ENCODE peak calls at places on chromosome 17, in six cellular contexts. One of them, this sample, is unnamed.
A peak's percentile ranks its signal among the peaks of the same experiment; 100 is the strongest.

GRCh38 chr17:55068862-55069771 is 100.6 kb downstream of the STXBP4 start:
- DNase-seq in lung: no peak
- DNase-seq in uterus: no peak
- DNase-seq in K562: peak; percentile 29
- DNase-seq in keratinocyte: no peak
- DNase-seq in heart right ventricle: no peak
- DNase-seq in this sample: no peak

GRCh38 chr17:44362964-44363612 is 565 bp downstream of the FAM171A2 start:
- DNase-seq in keratinocyte: no peak
- DNase-seq in uterus: no peak
- DNase-seq in K562: peak; percentile 44
- DNase-seq in lung: no peak
- DNase-seq in heart right ventricle: peak; percentile 24
- DNase-seq in this sample: no peak

GRCh38 chr17:10681866-10682446 is 15.4 kb downstream of the SCO1 start:
- DNase-seq in K562: no peak
- DNase-seq in uterus: no peak
- DNase-seq in lung: no peak
- DNase-seq in keratinocyte: no peak
- DNase-seq in heart right ventricle: no peak
- DNase-seq in this sample: no peak

GRCh38 chr17:32709562-32709961 is 167.4 kb downstream of the MYO1D start:
- DNase-seq in heart right ventricle: no peak
- DNase-seq in lung: no peak
- DNase-seq in keratinocyte: no peak
- DNase-seq in uterus: no peak
- DNase-seq in K562: no peak
- DNase-seq in this sample: no peak

GRCh38 chr17:55264640-55265298 is at the start of gene HLF:
- DNase-seq in lung: peak; percentile 67
- DNase-seq in K562: peak; percentile 88
- DNase-seq in uterus: peak; percentile 81
- DNase-seq in keratinocyte: no peak
- DNase-seq in heart right ventricle: peak; percentile 85
- DNase-seq in this sample: peak; percentile 85

GRCh38 chr17:20066253-20066652 is 57.1 kb downstream of the SPECC1 start:
- DNase-seq in lung: no peak
- DNase-seq in K562: no peak
- DNase-seq in keratinocyte: peak; percentile 28
- DNase-seq in heart right ventricle: no peak
- DNase-seq in uterus: peak; percentile 84
- DNase-seq in this sample: peak; percentile 55

GRCh38 chr17:3888343-3889171 is 4.3 kb downstream of the CAMKK1 start:
- DNase-seq in uterus: peak; percentile 96
- DNase-seq in K562: peak; percentile 92
- DNase-seq in heart right ventricle: peak; percentile 72
- DNase-seq in keratinocyte: peak; percentile 69
- DNase-seq in lung: no peak
- DNase-seq in this sample: peak; percentile 43

GRCh38 chr17:40283662-40284061 is 4.0 kb upstream of the CDC6 start:
- DNase-seq in lung: no peak
- DNase-seq in uterus: no peak
- DNase-seq in keratinocyte: peak; percentile 86
- DNase-seq in K562: no peak
- DNase-seq in heart right ventricle: no peak
- DNase-seq in this sample: no peak

GRCh38 chr17:73710095-73710592 is 65.9 kb upstream of the SDK2 start:
- DNase-seq in lung: peak; percentile 63
- DNase-seq in heart right ventricle: peak; percentile 60
- DNase-seq in K562: peak; percentile 70
- DNase-seq in keratinocyte: peak; percentile 38
- DNase-seq in uterus: peak; percentile 20
- DNase-seq in this sample: peak; percentile 53

DNA sequence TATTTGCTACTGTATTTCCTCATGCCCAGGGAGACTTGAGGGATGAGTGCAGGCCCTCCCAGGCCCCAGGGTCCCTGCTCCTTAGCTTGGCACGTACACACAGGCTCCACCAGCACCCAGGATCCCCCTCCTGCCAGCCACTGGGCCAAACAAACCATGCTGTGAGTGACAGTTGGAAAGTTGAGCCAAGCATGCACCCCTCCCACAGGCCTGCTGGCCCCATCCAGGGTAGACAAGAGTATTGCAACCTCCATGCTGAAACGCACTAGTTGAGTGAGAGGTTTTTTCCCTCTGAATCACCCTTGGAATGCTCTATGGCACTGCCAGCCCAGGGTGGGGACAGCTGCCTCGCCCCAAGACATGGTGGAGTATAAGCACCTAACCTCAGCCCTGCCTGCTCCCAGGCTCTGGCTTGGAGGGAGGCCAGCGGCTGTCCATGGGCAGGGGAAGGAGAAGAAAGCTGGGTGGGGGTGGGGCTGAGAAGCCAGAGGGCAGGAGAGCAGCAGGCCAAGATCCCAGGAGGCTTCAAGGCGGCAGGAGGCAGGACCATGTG is 49.6 kb downstream of the PITPNM3 start:
- DNase-seq in lung: peak; percentile 46
- DNase-seq in heart right ventricle: no peak
- DNase-seq in uterus: no peak
- DNase-seq in K562: no peak
- DNase-seq in keratinocyte: peak; percentile 69
- DNase-seq in this sample: no peak
- H3K27ac ChIP-seq in lung: no peak overlapping the region
- H3K27ac ChIP-seq in heart right ventricle: no peak overlapping the region
- H3K27ac ChIP-seq in uterus: no peak overlapping the region
- H3K27ac ChIP-seq in K562: no peak overlapping the region
- H3K27ac ChIP-seq in keratinocyte: peak overlapping the region; percentile 51
- H3K27ac ChIP-seq in this sample: no peak overlapping the region

GRCh38 chr17:82239926-82240505 is 11.2 kb downstream of the SLC16A3 start:
- DNase-seq in heart right ventricle: no peak
- DNase-seq in uterus: peak; percentile 21
- DNase-seq in K562: no peak
- DNase-seq in lung: no peak
- DNase-seq in keratinocyte: no peak
- DNase-seq in this sample: no peak
- H3K4me1 ChIP-seq in heart right ventricle: peaks cover 84% of the 10 kb centered on the region
- H3K4me1 ChIP-seq in uterus: peaks cover 64% of the 10 kb centered on the region
- H3K4me1 ChIP-seq in K562: peaks cover 94% of the 10 kb centered on the region
- H3K4me1 ChIP-seq in lung: peaks cover 23% of the 10 kb centered on the region
- H3K4me1 ChIP-seq in keratinocyte: peaks cover 46% of the 10 kb centered on the region
- H3K4me1 ChIP-seq in this sample: peaks cover 63% of the 10 kb centered on the region

DNA sequence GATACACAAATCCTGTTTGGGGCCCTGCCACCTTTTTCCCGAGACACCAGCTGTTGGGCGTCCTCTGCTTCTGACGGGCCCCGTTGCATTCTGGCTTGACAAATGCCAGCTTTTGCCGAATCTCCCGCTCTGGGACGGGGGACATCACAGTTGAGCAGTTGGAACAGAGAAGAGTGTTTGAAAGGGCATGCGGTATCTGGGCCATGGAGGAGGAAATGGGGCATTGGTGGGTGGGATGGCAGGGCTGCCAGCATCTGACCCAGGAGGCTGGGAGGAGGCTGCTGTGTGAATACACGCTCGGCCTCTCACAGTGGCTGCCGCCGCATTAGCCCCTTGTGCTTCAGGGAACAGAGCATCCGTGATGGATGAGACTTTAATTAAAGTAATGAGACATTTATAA is 184.3 kb upstream of the TNRC6C start:
- DNase-seq in heart right ventricle: no peak
- DNase-seq in uterus: no peak
- DNase-seq in K562: no peak
- DNase-seq in keratinocyte: no peak
- DNase-seq in lung: no peak
- DNase-seq in this sample: no peak
- H3K27me3 ChIP-seq in heart right ventricle: no peaks in the 10 kb centered on the region
- H3K27me3 ChIP-seq in uterus: no peaks in the 10 kb centered on the region
- H3K27me3 ChIP-seq in K562: peaks cover 11% of the 10 kb centered on the region
- H3K27me3 ChIP-seq in keratinocyte: peaks cover 32% of the 10 kb centered on the region
- H3K27me3 ChIP-seq in lung: no peaks in the 10 kb centered on the region
- H3K27me3 ChIP-seq in this sample: no peaks in the 10 kb centered on the region

DNA sequence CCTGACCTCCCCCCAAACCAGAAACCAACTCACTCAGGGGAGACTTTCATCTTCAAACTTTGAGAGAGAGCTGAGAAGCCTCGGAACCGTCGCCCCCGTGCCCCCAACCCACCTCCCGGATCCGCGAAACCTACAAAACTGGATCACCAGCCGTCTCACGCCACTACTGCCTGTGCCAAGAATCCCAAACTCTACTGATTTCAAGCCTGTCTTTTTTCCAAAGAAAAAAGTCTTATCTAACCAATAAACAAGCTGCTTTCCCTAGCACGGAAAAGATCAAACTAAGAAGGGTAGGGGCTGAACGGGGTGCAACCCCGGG is 2.0 kb downstream of the AXIN2 start:
- DNase-seq in heart right ventricle: no peak
- DNase-seq in uterus: no peak
- DNase-seq in K562: no peak
- DNase-seq in keratinocyte: no peak
- DNase-seq in lung: no peak
- DNase-seq in this sample: no peak
- H3K27ac ChIP-seq in heart right ventricle: peak overlapping the region; percentile 95
- H3K27ac ChIP-seq in uterus: no peak overlapping the region
- H3K27ac ChIP-seq in K562: no peak overlapping the region
- H3K27ac ChIP-seq in keratinocyte: no peak overlapping the region
- H3K27ac ChIP-seq in lung: peak overlapping the region; percentile 94
- H3K27ac ChIP-seq in this sample: peak overlapping the region; percentile 96

DNA sequence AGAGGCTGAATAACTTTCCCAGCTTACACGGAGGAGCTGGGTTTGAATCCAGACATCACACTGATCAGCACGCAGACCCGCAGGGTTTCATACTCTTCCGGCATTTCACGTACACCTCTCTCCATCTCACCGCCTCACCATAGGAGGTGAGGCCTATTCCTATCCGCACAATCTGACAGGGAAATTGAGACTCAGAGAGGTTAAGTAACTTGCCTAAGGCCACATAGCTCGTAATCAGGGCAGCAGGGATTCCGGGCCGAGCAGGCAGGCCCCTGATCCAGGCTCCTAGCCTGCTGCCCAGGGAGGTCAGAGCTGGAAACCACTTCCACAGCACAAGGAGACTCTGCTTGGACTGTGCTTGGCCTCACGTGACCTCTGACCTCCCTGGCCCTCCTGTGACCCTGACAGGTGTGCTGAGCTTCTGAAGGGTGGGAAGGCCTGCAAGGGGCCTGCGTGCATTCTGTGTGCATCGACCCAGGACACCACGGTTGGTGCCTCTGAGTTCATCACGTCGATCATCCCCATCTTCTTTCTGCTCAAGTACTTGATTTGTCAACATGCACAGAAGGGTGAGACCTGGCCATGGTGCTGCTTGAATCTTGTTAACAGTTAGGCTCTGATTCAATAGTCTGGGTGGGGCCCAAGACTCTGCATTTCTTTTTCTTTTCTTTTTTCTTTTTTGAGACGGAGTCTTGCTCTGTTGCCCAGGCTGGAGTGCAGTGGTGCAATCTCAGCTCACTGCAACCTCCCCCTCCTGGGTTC is 4.7 kb downstream of the CEP295NL start:
- DNase-seq in keratinocyte: no peak
- DNase-seq in lung: no peak
- DNase-seq in heart right ventricle: no peak
- DNase-seq in K562: no peak
- DNase-seq in uterus: no peak
- DNase-seq in this sample: no peak
- H3K4me1 ChIP-seq in keratinocyte: no peaks in the 10 kb centered on the region
- H3K4me1 ChIP-seq in lung: peaks cover 7% of the 10 kb centered on the region
- H3K4me1 ChIP-seq in heart right ventricle: peaks cover 57% of the 10 kb centered on the region
- H3K4me1 ChIP-seq in K562: peaks cover 14% of the 10 kb centered on the region
- H3K4me1 ChIP-seq in uterus: peaks cover 47% of the 10 kb centered on the region
- H3K4me1 ChIP-seq in this sample: peaks cover 18% of the 10 kb centered on the region

DNA sequence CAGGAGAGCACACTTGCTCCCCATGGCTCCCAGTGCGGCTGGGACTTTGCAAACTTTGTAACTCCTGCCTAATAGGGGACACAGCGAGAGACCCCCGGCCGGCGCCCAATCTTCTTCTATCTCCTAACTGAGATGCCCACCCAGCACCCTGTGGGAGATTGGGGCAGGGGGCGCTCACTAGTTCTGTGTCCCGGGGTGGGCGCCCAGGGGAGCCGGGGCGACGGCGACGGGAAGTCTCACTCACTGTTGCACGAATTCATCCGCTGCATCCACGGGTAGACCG is 3.9 kb upstream of the HOXB5 start:
- DNase-seq in heart right ventricle: no peak
- DNase-seq in uterus: no peak
- DNase-seq in K562: no peak
- DNase-seq in lung: no peak
- DNase-seq in keratinocyte: no peak
- DNase-seq in this sample: no peak
- H3K27me3 ChIP-seq in heart right ventricle: peaks cover 100% of the 10 kb centered on the region
- H3K27me3 ChIP-seq in uterus: peaks cover 71% of the 10 kb centered on the region
- H3K27me3 ChIP-seq in K562: no peaks in the 10 kb centered on the region
- H3K27me3 ChIP-seq in lung: peaks cover 6% of the 10 kb centered on the region
- H3K27me3 ChIP-seq in keratinocyte: peaks cover 93% of the 10 kb centered on the region
- H3K27me3 ChIP-seq in this sample: peaks cover 83% of the 10 kb centered on the region

DNA sequence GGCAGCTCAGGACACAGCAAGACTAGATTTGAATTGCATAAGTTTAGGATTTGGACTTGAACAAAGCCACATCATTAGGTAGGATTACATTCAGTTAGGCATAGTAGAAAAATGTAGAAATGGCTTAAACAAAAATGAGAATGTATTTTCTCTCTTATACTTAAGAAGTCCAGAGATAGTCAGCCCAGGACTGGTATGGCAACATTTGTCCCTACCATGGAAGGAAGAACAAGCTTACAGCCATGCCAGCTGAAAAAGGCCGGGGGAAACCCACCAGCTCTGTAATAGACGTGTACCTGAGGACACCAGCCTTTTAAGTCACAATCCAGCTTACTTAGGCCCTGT is 11.2 kb upstream of the TMIGD1 start:
- DNase-seq in heart right ventricle: no peak
- DNase-seq in keratinocyte: no peak
- DNase-seq in uterus: no peak
- DNase-seq in K562: no peak
- DNase-seq in lung: no peak
- DNase-seq in this sample: no peak
- H3K27ac ChIP-seq in heart right ventricle: peak overlapping the region; percentile 5
- H3K27ac ChIP-seq in keratinocyte: no peak overlapping the region
- H3K27ac ChIP-seq in uterus: peak overlapping the region; percentile 68
- H3K27ac ChIP-seq in K562: peak overlapping the region; percentile 30
- H3K27ac ChIP-seq in lung: no peak overlapping the region
- H3K27ac ChIP-seq in this sample: peak overlapping the region; percentile 77

GRCh38 chr17:17795296-17795695 is 41.5 kb downstream of the SREBF1 start:
- DNase-seq in lung: no peak
- DNase-seq in heart right ventricle: no peak
- DNase-seq in K562: no peak
- DNase-seq in keratinocyte: no peak
- DNase-seq in uterus: no peak
- DNase-seq in this sample: no peak
- H3K4me1 ChIP-seq in lung: no peaks in the 10 kb centered on the region
- H3K4me1 ChIP-seq in heart right ventricle: peaks cover 35% of the 10 kb centered on the region
- H3K4me1 ChIP-seq in K562: peaks cover 52% of the 10 kb centered on the region
- H3K4me1 ChIP-seq in keratinocyte: no peaks in the 10 kb centered on the region
- H3K4me1 ChIP-seq in uterus: peaks cover 12% of the 10 kb centered on the region
- H3K4me1 ChIP-seq in this sample: peaks cover 23% of the 10 kb centered on the region

GRCh38 chr17:34562387-34562786 is 17.0 kb upstream of the TMEM132E start:
- DNase-seq in keratinocyte: no peak
- DNase-seq in uterus: no peak
- DNase-seq in K562: peak; percentile 13
- DNase-seq in lung: no peak
- DNase-seq in heart right ventricle: no peak
- DNase-seq in this sample: no peak
- H3K27me3 ChIP-seq in keratinocyte: no peaks in the 10 kb centered on the region
- H3K27me3 ChIP-seq in uterus: no peaks in the 10 kb centered on the region
- H3K27me3 ChIP-seq in K562: no peaks in the 10 kb centered on the region
- H3K27me3 ChIP-seq in lung: no peaks in the 10 kb centered on the region
- H3K27me3 ChIP-seq in heart right ventricle: peaks cover 55% of the 10 kb centered on the region
- H3K27me3 ChIP-seq in this sample: no peaks in the 10 kb centered on the region